ENCODE peak calls at places on chromosomes 1 and 21, in eight cellular contexts. W is Karpas-422; H is iPS DF 6.9; T is adrenal gland; Q is naive thymus-derived CD4-positive, alpha-beta T cell; D is body of pancreas; L is stomach; V is thoracic aorta. O is an unnamed sample.

GRCh38 chr1:171740987-171741871 is 636 bp downstream of the VAMP4 start:
- DNase-seq in W (peak; percentile 76), H (no peak), T (peak; percentile 55), Q (no peak), D (peak; percentile 57), L (peak; percentile 33), V (no peak), O (peak; percentile 42)

GRCh38 chr1:110053557-110054428 is 16.7 kb downstream of the ALX3 start:
- DNase-seq in W (peak; percentile 85), H (no peak), T (peak; percentile 76), Q (peak; percentile 69), D (peak; percentile 61), L (peak; percentile 74), V (no peak), O (peak; percentile 59)

GRCh38 chr1:33256701-33257387 is 552 bp downstream of the ZNF362 start:
- DNase-seq in W (peak; percentile 87), H (no peak), T (peak; percentile 63), Q (peak; percentile 60), D (peak; percentile 78), L (peak; percentile 78), V (no peak), O (peak; percentile 78)

GRCh38 chr1:246569248-246570238 is 3.3 kb downstream of the CNST start:
- DNase-seq in W (no peak), H (no peak), T (no peak), Q (peak; percentile 55), D (no peak), L (no peak), V (no peak), O (no peak)

GRCh38 chr21:42739061-42739931 is 85.9 kb downstream of the PDE9A start:
- DNase-seq in W (no peak), H (no peak), T (peak; percentile 11), Q (no peak), D (no peak), L (no peak), V (no peak), O (no peak)

GRCh38 chr21:16708431-16708830 is 804.4 kb upstream of the CXADR start:
- DNase-seq in W (no peak), H (no peak), T (no peak), Q (no peak), D (no peak), L (no peak), V (no peak), O (no peak)

GRCh38 chr1:107862064-107862463 is 102.9 kb downstream of the VAV3 start:
- DNase-seq in W (peak; percentile 58), H (no peak), T (no peak), Q (no peak), D (no peak), L (no peak), V (no peak), O (no peak)

GRCh38 chr1:200918006-200918405 is 23.3 kb downstream of the INAVA start:
- DNase-seq in W (no peak), H (no peak), T (no peak), Q (no peak), D (no peak), L (no peak), V (no peak), O (no peak)

GRCh38 chr1:84884671-84885389 is 8.2 kb downstream of the LPAR3 start:
- DNase-seq in W (no peak), H (no peak), T (no peak), Q (no peak), D (no peak), L (no peak), V (no peak), O (no peak)

GRCh38 chr1:234368320-234369032 is 4.8 kb upstream of the COA6 start:
- DNase-seq in W (peak; percentile 66), H (no peak), T (no peak), Q (no peak), D (no peak), L (no peak), V (no peak), O (no peak)

GRCh38 chr21:43299441-43300277 is 127.3 kb downstream of the SIK1 start:
- DNase-seq in W (no peak), H (no peak), T (no peak), Q (no peak), D (peak; percentile 19), L (no peak), V (no peak), O (no peak)

GRCh38 chr1:56255516-56256181 is 323.7 kb downstream of the PLPP3 start:
- DNase-seq in W (no peak), H (no peak), T (peak; percentile 55), Q (no peak), D (peak; percentile 56), L (peak; percentile 40), V (peak; percentile 66), O (no peak)

GRCh38 chr1:27332536-27333281 is 9.1 kb upstream of the SYTL1 start:
- DNase-seq in W (peak; percentile 77), H (no peak), T (no peak), Q (peak; percentile 71), D (peak; percentile 40), L (peak; percentile 63), V (no peak), O (no peak)

GRCh38 chr1:46469846-46470245 is 19.8 kb upstream of the DMBX1 start:
- DNase-seq in W (no peak), H (no peak), T (no peak), Q (no peak), D (no peak), L (no peak), V (no peak), O (no peak)

DNA sequence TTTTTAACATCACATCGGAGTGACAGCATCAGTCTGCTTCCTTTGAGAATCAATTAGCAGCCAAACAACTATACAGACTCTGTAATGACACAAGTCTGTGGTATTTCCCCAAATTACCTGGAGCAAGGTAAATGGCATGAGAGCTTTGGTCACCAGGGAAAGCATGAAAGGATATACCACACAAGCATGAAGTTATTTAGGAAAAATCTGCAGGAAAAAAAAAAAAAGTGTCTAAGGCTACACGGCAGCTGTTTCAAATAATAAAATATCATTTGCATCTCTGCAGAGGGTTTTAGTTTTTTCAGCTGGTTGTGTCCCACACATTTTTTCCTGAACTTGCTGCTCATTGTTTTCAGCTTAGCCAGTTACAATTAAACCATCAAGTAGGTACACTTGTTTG is 234.7 kb downstream of the TTLL7 start:
- DNase-seq in W (peak; percentile 73), H (no peak), T (no peak), Q (no peak), D (no peak), L (no peak), V (no peak), O (no peak)
- H3K4me1 ChIP-seq in W (peaks cover 80% of the 10 kb centered on the region), H (no peaks in the 10 kb centered on the region), T (no peaks in the 10 kb centered on the region), Q (no peaks in the 10 kb centered on the region), D (peaks cover 40% of the 10 kb centered on the region), L (no peaks in the 10 kb centered on the region), V (peaks cover 5% of the 10 kb centered on the region), O (peaks cover 2% of the 10 kb centered on the region)

GRCh38 chr21:44984428-44984791 is 44.6 kb downstream of the SLX9 start:
- DNase-seq in W (no peak), H (no peak), T (no peak), Q (no peak), D (no peak), L (no peak), V (no peak), O (no peak)

GRCh38 chr21:44985441-44986401 is 45.9 kb downstream of the SLX9 start:
- DNase-seq in W (no peak), H (no peak), T (peak; percentile 13), Q (no peak), D (no peak), L (no peak), V (no peak), O (no peak)

GRCh38 chr21:44986471-44987291 is 46.9 kb downstream of the SLX9 start:
- DNase-seq in W (no peak), H (no peak), T (peak; percentile 16), Q (no peak), D (no peak), L (no peak), V (no peak), O (no peak)

GRCh38 chr21:44983421-44984206 is 43.8 kb downstream of the SLX9 start:
- DNase-seq in W (no peak), H (no peak), T (peak; percentile 23), Q (no peak), D (no peak), L (no peak), V (no peak), O (no peak)

GRCh38 chr21:44984792-44985440 is 45.1 kb downstream of the SLX9 start:
- DNase-seq in W (no peak), H (no peak), T (peak; percentile 46), Q (no peak), D (no peak), L (no peak), V (no peak), O (no peak)
- H3K27me3 ChIP-seq in W (no peaks in the 10 kb centered on the region), H (no peaks in the 10 kb centered on the region), T (no peaks in the 10 kb centered on the region), Q (no peaks in the 10 kb centered on the region), D (no peaks in the 10 kb centered on the region), L (no peaks in the 10 kb centered on the region), V (no peaks in the 10 kb centered on the region), O (no peaks in the 10 kb centered on the region)

DNA sequence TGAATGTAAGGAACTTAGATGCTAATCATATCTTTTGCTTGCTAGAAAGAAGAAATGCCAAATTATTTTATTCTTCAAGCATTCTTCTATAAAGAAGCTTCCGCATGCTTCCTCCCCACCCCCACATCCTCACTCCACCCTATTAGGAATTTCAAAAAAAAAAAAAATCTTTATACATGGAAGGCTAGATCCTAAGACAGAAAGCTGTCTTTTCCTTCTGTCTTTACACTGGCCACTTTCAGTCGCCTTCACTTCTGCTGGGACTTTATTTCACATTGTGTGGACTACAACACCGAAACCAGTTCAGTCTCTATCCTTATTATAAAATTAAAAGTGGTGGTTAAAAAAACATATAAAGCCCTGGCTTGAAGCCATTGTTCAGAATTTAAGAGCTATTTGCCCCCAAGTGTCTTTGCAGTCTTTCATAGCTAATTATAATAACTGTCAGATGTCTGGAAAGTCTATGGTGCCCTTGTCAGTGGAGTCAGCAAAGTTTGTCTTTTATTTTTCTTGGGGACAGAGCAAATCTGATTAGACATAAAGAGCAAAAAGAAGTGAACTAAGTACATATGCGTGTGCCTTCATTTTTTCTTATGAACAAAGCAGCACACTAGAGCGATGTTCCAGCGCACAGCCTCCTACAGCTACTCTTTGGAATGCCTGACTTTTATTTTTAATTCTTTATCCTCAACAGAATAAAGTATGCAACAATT is 297.7 kb downstream of the PTPRC start:
- DNase-seq in W (peak; percentile 63), H (no peak), T (peak; percentile 29), Q (no peak), D (no peak), L (no peak), V (no peak), O (no peak)
- H3K4me3 ChIP-seq in W (peak overlapping the region; percentile 73), H (no peak overlapping the region), T (peak overlapping the region; percentile 51), Q (peak overlapping the region; percentile 47), D (peak overlapping the region; percentile 34), L (peak overlapping the region; percentile 47), V (peak overlapping the region; percentile 74), O (no peak overlapping the region)

GRCh38 chr1:11787804-11788436 is 17.8 kb downstream of the MTHFR start:
- DNase-seq in W (no peak), H (no peak), T (no peak), Q (no peak), D (no peak), L (no peak), V (no peak), O (no peak)

GRCh38 chr1:11790101-11790879 is 15.5 kb downstream of the MTHFR start:
- DNase-seq in W (no peak), H (no peak), T (peak; percentile 38), Q (no peak), D (no peak), L (no peak), V (no peak), O (no peak)

GRCh38 chr1:11787251-11787803 is 18.4 kb downstream of the MTHFR start:
- DNase-seq in W (no peak), H (no peak), T (peak; percentile 81), Q (no peak), D (peak; percentile 46), L (peak; percentile 81), V (no peak), O (peak; percentile 64)

GRCh38 chr1:11789126-11790067 is 16.4 kb downstream of the MTHFR start:
- DNase-seq in W (no peak), H (no peak), T (no peak), Q (no peak), D (no peak), L (no peak), V (no peak), O (no peak)

GRCh38 chr1:11788549-11789053 is 17.2 kb downstream of the MTHFR start:
- DNase-seq in W (no peak), H (no peak), T (no peak), Q (no peak), D (no peak), L (no peak), V (no peak), O (no peak)
- H3K4me1 ChIP-seq in W (no peaks in the 10 kb centered on the region), H (peaks cover 14% of the 10 kb centered on the region), T (peaks cover 47% of the 10 kb centered on the region), Q (peaks cover 4% of the 10 kb centered on the region), D (peaks cover 62% of the 10 kb centered on the region), L (peaks cover 66% of the 10 kb centered on the region), V (peaks cover 68% of the 10 kb centered on the region), O (peaks cover 3% of the 10 kb centered on the region)